ENCODE peak calls at places on chromosomes 6 and 20, in eight cellular contexts. I is SHP77; P is GM06990; X is GOT3; K is CD8-positive, alpha-beta T cell; J is bronchial epithelial cell; O is type B pancreatic cell; D is amygdala. Q is an unnamed sample.

GRCh38 chr6:41346435-41346834 is 11.0 kb downstream of the NCR2 start:
- DNase-seq in K (no peak), X (no peak), J (no peak), I (no peak), P (no peak), D (no peak), O (peak; percentile 40), Q (no peak)

GRCh38 chr20:8790442-8791074 is 278.3 kb upstream of the PLCB4 start:
- DNase-seq in P (no peak), D (no peak), X (no peak), J (peak; percentile 49), K (no peak), I (peak; percentile 49), O (no peak), Q (peak; percentile 49)

GRCh38 chr6:116370717-116371383 is at the start of gene DSE:
- DNase-seq in X (peak; percentile 28), K (peak; percentile 60), J (peak; percentile 73), O (peak; percentile 81), P (peak; percentile 89), I (no peak), D (peak; percentile 41), Q (peak; percentile 69)

GRCh38 chr20:5786930-5787826 is 37.0 kb downstream of the SHLD1 start:
- DNase-seq in O (no peak), P (no peak), J (peak; percentile 3), D (no peak), K (no peak), I (no peak), X (no peak), Q (peak; percentile 46)

GRCh38 chr20:7214081-7214740 is 446.7 kb downstream of the BMP2 start:
- DNase-seq in K (no peak), X (no peak), I (no peak), D (no peak), J (no peak), O (no peak), P (no peak), Q (no peak)

GRCh38 chr20:18977441-18977840 is 163.9 kb downstream of the SCP2D1 start:
- DNase-seq in I (no peak), P (peak; percentile 15), X (no peak), D (no peak), J (no peak), K (no peak), O (no peak), Q (no peak)

GRCh38 chr20:50192364-50193168 is 1.9 kb downstream of the CEBPB start:
- DNase-seq in P (peak; percentile 71), D (peak; percentile 8), O (no peak), J (peak; percentile 81), I (peak; percentile 77), K (peak; percentile 84), X (peak; percentile 45), Q (peak; percentile 69)

GRCh38 chr20:1535420-1536175 is 21.9 kb downstream of the SIRPD start:
- DNase-seq in P (peak; percentile 70), I (no peak), J (no peak), D (no peak), K (no peak), X (no peak), O (no peak), Q (no peak)

GRCh38 chr6:105748737-105749161 is 337.4 kb upstream of the PRDM1 start:
- DNase-seq in D (no peak), X (no peak), O (no peak), I (no peak), P (no peak), J (peak; percentile 85), K (no peak), Q (peak; percentile 78)

GRCh38 chr6:30073489-30074240 is 1.9 kb downstream of the RNF39 start:
- DNase-seq in D (no peak), J (no peak), O (no peak), P (no peak), X (no peak), K (no peak), I (no peak), Q (no peak)

GRCh38 chr20:62136283-62137091 is 6.7 kb downstream of the PSMA7 start:
- DNase-seq in K (peak; percentile 82), I (peak; percentile 78), D (peak; percentile 21), P (no peak), X (no peak), O (no peak), J (peak; percentile 66), Q (peak; percentile 56)

GRCh38 chr6:46370622-46371021 is 120.6 kb downstream of the RCAN2 start:
- DNase-seq in X (no peak), I (no peak), J (no peak), O (no peak), D (no peak), K (no peak), P (no peak), Q (peak; percentile 20)

GRCh38 chr20:52103911-52104545 is 87.6 kb downstream of the ZFP64 start:
- DNase-seq in D (no peak), O (no peak), J (no peak), P (no peak), K (no peak), X (no peak), I (no peak), Q (no peak)

GRCh38 chr6:169381988-169382387 is 128.3 kb upstream of the THBS2 start:
- DNase-seq in X (no peak), O (no peak), I (no peak), J (no peak), K (no peak), P (no peak), D (no peak), Q (no peak)

GRCh38 chr6:52522151-52522626 is 54.7 kb downstream of the TRAM2 start:
- DNase-seq in I (no peak), D (no peak), X (no peak), O (no peak), J (no peak), P (no peak), K (no peak), Q (peak; percentile 57)

GRCh38 chr6:133542056-133542821 is 301.1 kb downstream of the EYA4 start:
- DNase-seq in I (no peak), P (no peak), J (peak; percentile 44), X (no peak), K (no peak), D (no peak), O (no peak), Q (peak; percentile 88)